ENCODE peak calls at places on chromosome 1, in five cellular contexts. One of them, this sample, is unnamed. For H3K4me1, the result is how much of the 10 kb centered on the place peaks cover.

GRCh38 chr1:48236716-48237470 is 14.4 kb downstream of the SLC5A9 start:
- DNase-seq in ovary: no peak
- DNase-seq in adrenal gland: no peak
- DNase-seq in OCI-LY7: peak
- DNase-seq in breast epithelium: no peak
- DNase-seq in this sample: no peak

GRCh38 chr1:179124866-179125265 is 43.0 kb downstream of the TOR3A start:
- DNase-seq in ovary: no peak
- DNase-seq in adrenal gland: no peak
- DNase-seq in OCI-LY7: no peak
- DNase-seq in breast epithelium: no peak
- DNase-seq in this sample: no peak

GRCh38 chr1:24203404-24203803 is 16.3 kb upstream of the IFNLR1 start:
- DNase-seq in ovary: no peak
- DNase-seq in adrenal gland: no peak
- DNase-seq in OCI-LY7: peak
- DNase-seq in breast epithelium: peak
- DNase-seq in this sample: no peak

GRCh38 chr1:94068831-94069648 is 51.9 kb downstream of the ABCA4 start:
- DNase-seq in ovary: no peak
- DNase-seq in adrenal gland: peak
- DNase-seq in OCI-LY7: no peak
- DNase-seq in breast epithelium: no peak
- DNase-seq in this sample: no peak

GRCh38 chr1:222182641-222183040 is 365.3 kb downstream of the HHIPL2 start:
- DNase-seq in ovary: no peak
- DNase-seq in adrenal gland: no peak
- DNase-seq in OCI-LY7: no peak
- DNase-seq in breast epithelium: no peak
- DNase-seq in this sample: no peak

GRCh38 chr1:176033879-176034278 is 173.2 kb downstream of the COP1 start:
- DNase-seq in ovary: no peak
- DNase-seq in adrenal gland: no peak
- DNase-seq in OCI-LY7: no peak
- DNase-seq in breast epithelium: no peak
- DNase-seq in this sample: no peak

GRCh38 chr1:197924516-197925123 is 7.4 kb downstream of the LHX9 start:
- DNase-seq in ovary: no peak
- DNase-seq in adrenal gland: peak
- DNase-seq in OCI-LY7: peak
- DNase-seq in breast epithelium: no peak
- DNase-seq in this sample: no peak

GRCh38 chr1:223717123-223717522 is 4.8 kb downstream of the CAPN2 start:
- DNase-seq in ovary: no peak
- DNase-seq in adrenal gland: no peak
- DNase-seq in OCI-LY7: no peak
- DNase-seq in breast epithelium: no peak
- DNase-seq in this sample: no peak

GRCh38 chr1:17200756-17201155 is 4.2 kb upstream of the PADI1 start:
- DNase-seq in ovary: no peak
- DNase-seq in adrenal gland: no peak
- DNase-seq in OCI-LY7: no peak
- DNase-seq in breast epithelium: no peak
- DNase-seq in this sample: no peak

GRCh38 chr1:42847111-42847580 is 733 bp downstream of the ZNF691 start:
- DNase-seq in ovary: no peak
- DNase-seq in adrenal gland: no peak
- DNase-seq in OCI-LY7: peak
- DNase-seq in breast epithelium: no peak
- DNase-seq in this sample: no peak

GRCh38 chr1:225450491-225451191 is 22.8 kb upstream of the LBR start:
- DNase-seq in ovary: no peak
- DNase-seq in adrenal gland: peak
- DNase-seq in OCI-LY7: no peak
- DNase-seq in breast epithelium: no peak
- DNase-seq in this sample: no peak

GRCh38 chr1:59043796-59044195 is 253.1 kb upstream of the FGGY start:
- DNase-seq in ovary: no peak
- DNase-seq in adrenal gland: peak
- DNase-seq in OCI-LY7: no peak
- DNase-seq in breast epithelium: peak
- DNase-seq in this sample: no peak

GRCh38 chr1:204145033-204145504 is 6.8 kb downstream of the ETNK2 start:
- DNase-seq in ovary: no peak
- DNase-seq in adrenal gland: no peak
- DNase-seq in OCI-LY7: no peak
- DNase-seq in breast epithelium: no peak
- DNase-seq in this sample: no peak

GRCh38 chr1:76006234-76006633 is 68.3 kb upstream of the ST6GALNAC3 start:
- DNase-seq in ovary: no peak
- DNase-seq in adrenal gland: no peak
- DNase-seq in OCI-LY7: no peak
- DNase-seq in breast epithelium: no peak
- DNase-seq in this sample: no peak

GRCh38 chr1:1989102-1989542 is 14.5 kb downstream of the CFAP74 start:
- DNase-seq in ovary: peak
- DNase-seq in adrenal gland: peak
- DNase-seq in OCI-LY7: no peak
- DNase-seq in breast epithelium: no peak
- DNase-seq in this sample: no peak

GRCh38 chr1:112803906-112804762 is 89.0 kb upstream of the PPM1J start:
- DNase-seq in ovary: peak
- DNase-seq in adrenal gland: peak
- DNase-seq in OCI-LY7: peak
- DNase-seq in breast epithelium: peak
- DNase-seq in this sample: peak

GRCh38 chr1:52739699-52740467 is 13.6 kb downstream of the ZYG11B start:
- DNase-seq in ovary: no peak
- DNase-seq in adrenal gland: no peak
- DNase-seq in OCI-LY7: no peak
- DNase-seq in breast epithelium: no peak
- DNase-seq in this sample: no peak

GRCh38 chr1:211095381-211095780 is 38.6 kb downstream of the KCNH1 start:
- DNase-seq in ovary: no peak
- DNase-seq in adrenal gland: no peak
- DNase-seq in OCI-LY7: no peak
- DNase-seq in breast epithelium: no peak
- DNase-seq in this sample: no peak

GRCh38 chr1:150568567-150568966 is 10.8 kb downstream of the MCL1 start:
- DNase-seq in ovary: no peak
- DNase-seq in adrenal gland: no peak
- DNase-seq in OCI-LY7: peak
- DNase-seq in breast epithelium: no peak
- DNase-seq in this sample: no peak

GRCh38 chr1:186535388-186536133 is 74.6 kb upstream of the PDC start:
- DNase-seq in ovary: no peak
- DNase-seq in adrenal gland: no peak
- DNase-seq in OCI-LY7: no peak
- DNase-seq in breast epithelium: no peak
- DNase-seq in this sample: no peak

GRCh38 chr1:40438391-40439015 is 11.8 kb upstream of the ZFP69B start:
- DNase-seq in ovary: no peak
- DNase-seq in adrenal gland: no peak
- DNase-seq in OCI-LY7: peak
- DNase-seq in breast epithelium: no peak
- DNase-seq in this sample: no peak

GRCh38 chr1:183635112-183635605 is 424 bp downstream of the ARPC5 start:
- DNase-seq in ovary: peak
- DNase-seq in adrenal gland: peak
- DNase-seq in OCI-LY7: peak
- DNase-seq in breast epithelium: peak
- DNase-seq in this sample: no peak

GRCh38 chr1:248842781-248843331 is 4.8 kb downstream of the ZNF672 start:
- DNase-seq in ovary: no peak
- DNase-seq in adrenal gland: no peak
- DNase-seq in OCI-LY7: no peak
- DNase-seq in breast epithelium: no peak
- DNase-seq in this sample: no peak

GRCh38 chr1:56255516-56256181 is 323.7 kb downstream of the PLPP3 start:
- DNase-seq in ovary: peak
- DNase-seq in adrenal gland: peak
- DNase-seq in OCI-LY7: no peak
- DNase-seq in breast epithelium: peak
- DNase-seq in this sample: no peak

GRCh38 chr1:31523012-31523411 is 53.3 kb upstream of the TINAGL1 start:
- DNase-seq in ovary: no peak
- DNase-seq in adrenal gland: peak
- DNase-seq in OCI-LY7: no peak
- DNase-seq in breast epithelium: no peak
- DNase-seq in this sample: no peak

GRCh38 chr1:17890056-17890814 is 135.1 kb downstream of the ACTL8 start:
- DNase-seq in ovary: no peak
- DNase-seq in adrenal gland: no peak
- DNase-seq in OCI-LY7: no peak
- DNase-seq in breast epithelium: no peak
- DNase-seq in this sample: no peak

GRCh38 chr1:224707849-224708725 is 92.0 kb downstream of the CNIH3 start:
- DNase-seq in ovary: peak
- DNase-seq in adrenal gland: peak
- DNase-seq in OCI-LY7: no peak
- DNase-seq in breast epithelium: no peak
- DNase-seq in this sample: no peak

DNA sequence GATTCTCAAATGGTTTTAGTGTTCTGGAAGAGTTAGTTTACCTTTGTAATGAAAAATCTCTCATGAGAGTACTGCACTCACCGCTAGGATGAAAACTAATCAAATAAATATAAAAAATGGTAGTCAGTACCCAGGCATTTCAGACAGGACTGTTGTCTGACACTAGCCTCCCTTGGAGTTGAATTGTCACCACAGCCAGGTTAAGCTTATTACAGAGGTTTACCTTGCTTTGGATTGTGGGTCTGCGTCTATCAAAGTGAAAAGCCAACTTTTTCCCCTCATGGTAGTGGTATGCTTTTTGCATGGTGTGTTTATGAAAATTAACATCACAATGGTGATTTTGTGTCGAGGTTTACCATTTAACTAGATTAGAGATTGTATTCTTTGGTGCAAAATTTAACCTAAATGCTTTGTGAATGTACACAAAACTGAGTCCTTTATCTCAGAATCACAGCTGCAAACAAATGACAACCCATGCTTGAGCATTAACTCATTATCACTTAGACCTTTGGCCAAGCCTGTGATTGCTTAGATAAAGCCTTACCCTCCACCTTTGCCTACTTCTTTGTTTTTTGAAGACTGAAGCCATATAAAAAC is 20.1 kb downstream of the RAP1A start:
- DNase-seq in ovary: no peak
- DNase-seq in adrenal gland: no peak
- DNase-seq in OCI-LY7: no peak
- DNase-seq in breast epithelium: no peak
- DNase-seq in this sample: no peak
- H3K4me3 ChIP-seq in ovary: no peak
- H3K4me3 ChIP-seq in adrenal gland: no peak
- H3K4me3 ChIP-seq in OCI-LY7: no peak
- H3K4me3 ChIP-seq in breast epithelium: no peak
- H3K4me3 ChIP-seq in this sample: no peak

GRCh38 chr1:232486006-232486405 is 143.9 kb downstream of the SIPA1L2 start:
- DNase-seq in ovary: no peak
- DNase-seq in adrenal gland: no peak
- DNase-seq in OCI-LY7: peak
- DNase-seq in breast epithelium: no peak
- DNase-seq in this sample: no peak

GRCh38 chr1:232481091-232481490 is 148.8 kb downstream of the SIPA1L2 start:
- DNase-seq in ovary: no peak
- DNase-seq in adrenal gland: no peak
- DNase-seq in OCI-LY7: no peak
- DNase-seq in breast epithelium: no peak
- DNase-seq in this sample: no peak

GRCh38 chr1:232487236-232487635 is 142.7 kb downstream of the SIPA1L2 start:
- DNase-seq in ovary: no peak
- DNase-seq in adrenal gland: no peak
- DNase-seq in OCI-LY7: no peak
- DNase-seq in breast epithelium: no peak
- DNase-seq in this sample: no peak

GRCh38 chr1:232489256-232489655 is 140.7 kb downstream of the SIPA1L2 start:
- DNase-seq in ovary: no peak
- DNase-seq in adrenal gland: no peak
- DNase-seq in OCI-LY7: no peak
- DNase-seq in breast epithelium: no peak
- DNase-seq in this sample: no peak

DNA sequence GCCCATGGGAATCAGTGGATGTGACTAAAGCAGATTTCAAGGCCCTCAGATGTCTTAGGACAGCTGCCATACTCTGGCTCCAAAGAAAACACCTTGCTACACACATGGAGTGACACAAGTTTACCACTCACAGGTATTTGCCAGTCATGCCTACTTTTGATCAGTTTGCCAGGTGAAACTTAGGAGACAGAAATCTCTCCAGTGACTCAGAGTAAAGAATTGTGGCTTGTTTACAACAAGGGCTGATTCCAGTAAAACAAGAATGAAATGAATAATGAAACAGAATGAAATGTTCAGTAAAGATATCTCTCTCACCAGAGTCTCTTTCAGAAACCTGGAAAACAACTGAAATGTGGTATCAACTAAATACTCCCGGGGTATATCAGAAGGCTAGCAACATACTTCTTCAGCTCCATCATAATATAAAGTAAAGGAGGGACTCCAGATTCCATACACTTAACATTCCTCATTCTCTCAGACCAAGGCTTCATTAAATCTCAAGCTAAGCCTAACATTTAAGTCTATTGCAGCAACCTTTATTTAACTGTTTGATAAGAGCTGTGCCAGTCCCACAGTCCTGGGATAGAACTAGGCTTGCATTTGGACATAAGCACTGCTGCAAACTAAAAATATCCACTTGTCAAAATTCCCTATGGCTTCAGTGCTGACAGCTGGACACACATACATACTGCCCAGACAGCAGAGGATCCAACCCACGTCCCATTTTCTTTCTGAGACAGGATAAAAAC is 143.3 kb downstream of the SIPA1L2 start:
- DNase-seq in ovary: no peak
- DNase-seq in adrenal gland: no peak
- DNase-seq in OCI-LY7: no peak
- DNase-seq in breast epithelium: no peak
- DNase-seq in this sample: no peak
- H3K27ac ChIP-seq in ovary: no peak
- H3K27ac ChIP-seq in adrenal gland: no peak
- H3K27ac ChIP-seq in OCI-LY7: no peak
- H3K27ac ChIP-seq in breast epithelium: no peak
- H3K27ac ChIP-seq in this sample: no peak

DNA sequence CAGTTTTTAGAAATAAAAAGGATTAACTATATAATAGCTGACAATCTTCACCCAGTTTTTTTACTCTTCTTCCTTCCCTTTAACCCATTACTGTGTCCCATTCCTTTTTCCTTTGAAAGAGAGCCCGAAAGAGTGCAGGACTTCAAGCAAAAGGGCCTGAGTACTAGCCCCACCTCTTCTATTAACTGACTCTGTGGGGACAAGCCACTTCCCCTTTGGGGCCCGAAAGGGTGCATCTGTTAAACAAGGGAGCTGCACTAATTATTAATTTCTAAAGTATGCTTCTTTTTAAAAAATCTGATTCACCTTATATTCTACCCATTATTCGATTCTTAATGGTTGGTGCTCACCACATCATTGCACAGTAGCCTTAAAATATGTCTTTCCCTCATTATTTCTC is 3.3 kb downstream of the USP24 start:
- DNase-seq in ovary: no peak
- DNase-seq in adrenal gland: no peak
- DNase-seq in OCI-LY7: peak
- DNase-seq in breast epithelium: no peak
- DNase-seq in this sample: no peak
- H3K4me1 ChIP-seq in ovary: under half
- H3K4me1 ChIP-seq in adrenal gland: half or more
- H3K4me1 ChIP-seq in OCI-LY7: half or more
- H3K4me1 ChIP-seq in breast epithelium: under half
- H3K4me1 ChIP-seq in this sample: under half

GRCh38 chr1:200306954-200307754 is 102.7 kb downstream of the ZNF281 start:
- DNase-seq in ovary: no peak
- DNase-seq in adrenal gland: no peak
- DNase-seq in OCI-LY7: peak
- DNase-seq in breast epithelium: no peak
- DNase-seq in this sample: no peak
- H3K4me3 ChIP-seq in ovary: no peak
- H3K4me3 ChIP-seq in adrenal gland: no peak
- H3K4me3 ChIP-seq in OCI-LY7: peak
- H3K4me3 ChIP-seq in breast epithelium: no peak
- H3K4me3 ChIP-seq in this sample: no peak

This sample was measured in effector memory CD4-positive, alpha-beta T cell.